ENCODE peak calls at places on chromosomes 3 and 15, in nine cellular contexts. One of them, this sample, is unnamed.

GRCh38 chr3:187839422-187839821 is 94.2 kb upstream of the BCL6 start:
- DNase-seq in psoas muscle: no peak
- DNase-seq in left ventricle myocardium inferior: no peak
- DNase-seq in IMR-90: no peak
- DNase-seq in astrocyte of the spinal cord: no peak
- DNase-seq in PC-3: peak
- DNase-seq in endodermal cell: no peak
- DNase-seq in CD4-positive, alpha-beta T cell: no peak
- DNase-seq in neural crest cell: no peak
- DNase-seq in this sample: no peak

GRCh38 chr3:76474632-76475031 is 565.3 kb upstream of the ROBO2 start:
- DNase-seq in astrocyte of the spinal cord: no peak
- DNase-seq in CD4-positive, alpha-beta T cell: no peak
- DNase-seq in psoas muscle: no peak
- DNase-seq in neural crest cell: no peak
- DNase-seq in endodermal cell: no peak
- DNase-seq in left ventricle myocardium inferior: no peak
- DNase-seq in IMR-90: no peak
- DNase-seq in PC-3: no peak
- DNase-seq in this sample: no peak

GRCh38 chr3:77254967-77255831 is 215.3 kb downstream of the ROBO2 start:
- DNase-seq in PC-3: peak
- DNase-seq in astrocyte of the spinal cord: peak
- DNase-seq in psoas muscle: no peak
- DNase-seq in IMR-90: peak
- DNase-seq in left ventricle myocardium inferior: no peak
- DNase-seq in endodermal cell: peak
- DNase-seq in CD4-positive, alpha-beta T cell: no peak
- DNase-seq in neural crest cell: peak
- DNase-seq in this sample: no peak

GRCh38 chr15:68578175-68578959 is 426 bp upstream of the CORO2B start:
- DNase-seq in neural crest cell: peak
- DNase-seq in endodermal cell: peak
- DNase-seq in left ventricle myocardium inferior: peak
- DNase-seq in IMR-90: peak
- DNase-seq in astrocyte of the spinal cord: peak
- DNase-seq in PC-3: peak
- DNase-seq in psoas muscle: peak
- DNase-seq in CD4-positive, alpha-beta T cell: no peak
- DNase-seq in this sample: peak

GRCh38 chr3:72353236-72354105 is 494.8 kb downstream of the SHQ1 start:
- DNase-seq in astrocyte of the spinal cord: no peak
- DNase-seq in PC-3: peak
- DNase-seq in neural crest cell: no peak
- DNase-seq in endodermal cell: peak
- DNase-seq in psoas muscle: no peak
- DNase-seq in CD4-positive, alpha-beta T cell: no peak
- DNase-seq in left ventricle myocardium inferior: no peak
- DNase-seq in IMR-90: peak
- DNase-seq in this sample: no peak

GRCh38 chr15:73996939-73997338 is 2.4 kb downstream of the PML start:
- DNase-seq in astrocyte of the spinal cord: peak
- DNase-seq in IMR-90: no peak
- DNase-seq in left ventricle myocardium inferior: no peak
- DNase-seq in PC-3: no peak
- DNase-seq in endodermal cell: no peak
- DNase-seq in psoas muscle: no peak
- DNase-seq in neural crest cell: no peak
- DNase-seq in CD4-positive, alpha-beta T cell: no peak
- DNase-seq in this sample: no peak

GRCh38 chr3:62093025-62093424 is 280.3 kb downstream of the FEZF2 start:
- DNase-seq in CD4-positive, alpha-beta T cell: no peak
- DNase-seq in left ventricle myocardium inferior: no peak
- DNase-seq in IMR-90: no peak
- DNase-seq in psoas muscle: no peak
- DNase-seq in astrocyte of the spinal cord: no peak
- DNase-seq in PC-3: no peak
- DNase-seq in neural crest cell: no peak
- DNase-seq in endodermal cell: no peak
- DNase-seq in this sample: no peak

GRCh38 chr3:87793322-87793877 is 265.4 kb downstream of the CGGBP1 start:
- DNase-seq in IMR-90: no peak
- DNase-seq in PC-3: no peak
- DNase-seq in astrocyte of the spinal cord: no peak
- DNase-seq in psoas muscle: no peak
- DNase-seq in CD4-positive, alpha-beta T cell: no peak
- DNase-seq in left ventricle myocardium inferior: no peak
- DNase-seq in neural crest cell: no peak
- DNase-seq in endodermal cell: peak
- DNase-seq in this sample: no peak

GRCh38 chr3:20055020-20055775 is 15.0 kb downstream of the KAT2B start:
- DNase-seq in IMR-90: no peak
- DNase-seq in endodermal cell: no peak
- DNase-seq in astrocyte of the spinal cord: no peak
- DNase-seq in PC-3: no peak
- DNase-seq in CD4-positive, alpha-beta T cell: no peak
- DNase-seq in left ventricle myocardium inferior: no peak
- DNase-seq in psoas muscle: no peak
- DNase-seq in neural crest cell: no peak
- DNase-seq in this sample: no peak

GRCh38 chr3:97948351-97949109 is 23.7 kb downstream of the RIOX2 start:
- DNase-seq in CD4-positive, alpha-beta T cell: no peak
- DNase-seq in PC-3: no peak
- DNase-seq in IMR-90: no peak
- DNase-seq in left ventricle myocardium inferior: no peak
- DNase-seq in psoas muscle: no peak
- DNase-seq in astrocyte of the spinal cord: no peak
- DNase-seq in neural crest cell: no peak
- DNase-seq in endodermal cell: no peak
- DNase-seq in this sample: no peak

GRCh38 chr3:44880284-44880683 is 5.9 kb downstream of the TGM4 start:
- DNase-seq in PC-3: no peak
- DNase-seq in astrocyte of the spinal cord: peak
- DNase-seq in CD4-positive, alpha-beta T cell: no peak
- DNase-seq in left ventricle myocardium inferior: no peak
- DNase-seq in neural crest cell: no peak
- DNase-seq in endodermal cell: no peak
- DNase-seq in IMR-90: peak
- DNase-seq in psoas muscle: no peak
- DNase-seq in this sample: no peak

GRCh38 chr3:104992618-104993017 is 374.1 kb upstream of the ALCAM start:
- DNase-seq in CD4-positive, alpha-beta T cell: no peak
- DNase-seq in psoas muscle: no peak
- DNase-seq in neural crest cell: no peak
- DNase-seq in left ventricle myocardium inferior: no peak
- DNase-seq in astrocyte of the spinal cord: no peak
- DNase-seq in endodermal cell: no peak
- DNase-seq in PC-3: no peak
- DNase-seq in IMR-90: no peak
- DNase-seq in this sample: no peak

GRCh38 chr3:197525706-197526105 is 30.1 kb downstream of the BDH1 start:
- DNase-seq in left ventricle myocardium inferior: no peak
- DNase-seq in IMR-90: peak
- DNase-seq in endodermal cell: peak
- DNase-seq in astrocyte of the spinal cord: peak
- DNase-seq in PC-3: peak
- DNase-seq in CD4-positive, alpha-beta T cell: no peak
- DNase-seq in neural crest cell: no peak
- DNase-seq in psoas muscle: no peak
- DNase-seq in this sample: no peak
- TF ChIP-seq CTCF in left ventricle myocardium inferior: no peak
- TF ChIP-seq CTCF in IMR-90: peak
- TF ChIP-seq CTCF in endodermal cell: peak
- TF ChIP-seq CTCF in astrocyte of the spinal cord: peak
- TF ChIP-seq CTCF in PC-3: peak
- TF ChIP-seq CTCF in CD4-positive, alpha-beta T cell: no peak
- TF ChIP-seq CTCF in neural crest cell: peak
- TF ChIP-seq CTCF in psoas muscle: no peak
- TF ChIP-seq CTCF in this sample: no peak

GRCh38 chr3:57594576-57594975 is 2.6 kb downstream of the ARF4 start:
- DNase-seq in neural crest cell: no peak
- DNase-seq in astrocyte of the spinal cord: no peak
- DNase-seq in endodermal cell: no peak
- DNase-seq in CD4-positive, alpha-beta T cell: no peak
- DNase-seq in psoas muscle: no peak
- DNase-seq in PC-3: no peak
- DNase-seq in IMR-90: no peak
- DNase-seq in left ventricle myocardium inferior: no peak
- DNase-seq in this sample: no peak

GRCh38 chr3:57597973-57598351 is 818 bp upstream of the ARF4 start:
- DNase-seq in endodermal cell: no peak
- DNase-seq in left ventricle myocardium inferior: no peak
- DNase-seq in CD4-positive, alpha-beta T cell: no peak
- DNase-seq in neural crest cell: no peak
- DNase-seq in psoas muscle: no peak
- DNase-seq in astrocyte of the spinal cord: no peak
- DNase-seq in PC-3: peak
- DNase-seq in IMR-90: peak
- DNase-seq in this sample: no peak

GRCh38 chr3:57600195-57600594 is 3.1 kb upstream of the ARF4 start:
- DNase-seq in neural crest cell: no peak
- DNase-seq in astrocyte of the spinal cord: no peak
- DNase-seq in left ventricle myocardium inferior: no peak
- DNase-seq in psoas muscle: no peak
- DNase-seq in IMR-90: no peak
- DNase-seq in CD4-positive, alpha-beta T cell: no peak
- DNase-seq in PC-3: no peak
- DNase-seq in endodermal cell: no peak
- DNase-seq in this sample: no peak

GRCh38 chr3:57596495-57597239 is 477 bp downstream of the ARF4 start:
- DNase-seq in neural crest cell: peak
- DNase-seq in psoas muscle: peak
- DNase-seq in astrocyte of the spinal cord: peak
- DNase-seq in PC-3: peak
- DNase-seq in endodermal cell: peak
- DNase-seq in left ventricle myocardium inferior: peak
- DNase-seq in IMR-90: peak
- DNase-seq in CD4-positive, alpha-beta T cell: peak
- DNase-seq in this sample: peak

GRCh38 chr3:57597240-57597972 is at the start of gene ARF4:
- DNase-seq in PC-3: peak
- DNase-seq in psoas muscle: peak
- DNase-seq in left ventricle myocardium inferior: peak
- DNase-seq in astrocyte of the spinal cord: peak
- DNase-seq in IMR-90: peak
- DNase-seq in endodermal cell: peak
- DNase-seq in CD4-positive, alpha-beta T cell: peak
- DNase-seq in neural crest cell: peak
- DNase-seq in this sample: peak
- TF ChIP-seq CTCF in PC-3: peak
- TF ChIP-seq CTCF in psoas muscle: peak
- TF ChIP-seq CTCF in left ventricle myocardium inferior: peak
- TF ChIP-seq CTCF in astrocyte of the spinal cord: peak
- TF ChIP-seq CTCF in IMR-90: peak
- TF ChIP-seq CTCF in endodermal cell: peak
- TF ChIP-seq CTCF in CD4-positive, alpha-beta T cell: peak
- TF ChIP-seq CTCF in neural crest cell: no peak
- TF ChIP-seq CTCF in this sample: no peak

DNA sequence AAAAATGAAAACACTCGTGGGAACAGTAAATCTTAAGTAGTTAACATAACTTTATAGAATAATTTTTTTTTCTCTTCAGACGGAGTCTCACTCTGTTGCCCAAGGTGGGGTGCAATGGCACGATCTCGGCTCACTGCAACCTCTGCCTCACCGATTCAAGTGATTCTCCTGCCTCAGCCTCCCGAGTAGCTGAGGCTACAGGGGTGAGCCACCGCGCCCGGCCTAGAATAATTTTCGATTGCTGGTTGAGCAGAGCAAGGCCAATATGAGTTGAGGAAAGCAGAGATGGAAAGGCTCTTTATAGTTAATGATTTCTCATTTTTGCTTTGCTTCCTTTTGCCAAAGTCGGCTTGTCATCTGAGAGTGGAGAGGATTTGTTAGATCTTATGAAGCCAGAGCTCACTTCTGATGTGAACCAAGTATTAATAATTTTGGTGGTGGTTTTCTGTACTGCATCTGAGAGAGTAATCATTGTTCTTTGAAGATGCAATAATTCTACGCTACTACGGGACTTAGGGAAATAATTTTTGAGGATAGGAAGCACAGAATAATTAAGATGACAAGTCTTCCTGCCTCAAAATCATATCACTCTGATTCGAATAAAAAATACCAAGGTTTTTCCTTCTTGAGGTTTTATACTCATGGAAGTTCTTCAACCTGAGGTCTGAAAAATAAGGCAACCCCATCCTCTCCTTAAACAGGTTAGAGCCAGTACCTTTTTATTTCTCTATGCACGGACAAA is 1.5 kb upstream of the GOLM2 start:
- DNase-seq in neural crest cell: no peak
- DNase-seq in left ventricle myocardium inferior: no peak
- DNase-seq in psoas muscle: no peak
- DNase-seq in CD4-positive, alpha-beta T cell: no peak
- DNase-seq in astrocyte of the spinal cord: no peak
- DNase-seq in PC-3: peak
- DNase-seq in IMR-90: no peak
- DNase-seq in endodermal cell: peak
- DNase-seq in this sample: no peak
- TF ChIP-seq CTCF in neural crest cell: peak
- TF ChIP-seq CTCF in left ventricle myocardium inferior: peak
- TF ChIP-seq CTCF in psoas muscle: peak
- TF ChIP-seq CTCF in CD4-positive, alpha-beta T cell: peak
- TF ChIP-seq CTCF in astrocyte of the spinal cord: no peak
- TF ChIP-seq CTCF in PC-3: no peak
- TF ChIP-seq CTCF in IMR-90: no peak
- TF ChIP-seq CTCF in endodermal cell: peak
- TF ChIP-seq CTCF in this sample: peak

GRCh38 chr15:87942316-87942715 is 314.2 kb downstream of the NTRK3 start:
- DNase-seq in left ventricle myocardium inferior: no peak
- DNase-seq in IMR-90: no peak
- DNase-seq in psoas muscle: no peak
- DNase-seq in CD4-positive, alpha-beta T cell: no peak
- DNase-seq in neural crest cell: no peak
- DNase-seq in endodermal cell: peak
- DNase-seq in PC-3: no peak
- DNase-seq in astrocyte of the spinal cord: no peak
- DNase-seq in this sample: no peak

GRCh38 chr15:87940763-87941162 is 315.8 kb downstream of the NTRK3 start:
- DNase-seq in CD4-positive, alpha-beta T cell: no peak
- DNase-seq in endodermal cell: no peak
- DNase-seq in astrocyte of the spinal cord: no peak
- DNase-seq in IMR-90: no peak
- DNase-seq in left ventricle myocardium inferior: no peak
- DNase-seq in psoas muscle: no peak
- DNase-seq in PC-3: no peak
- DNase-seq in neural crest cell: no peak
- DNase-seq in this sample: no peak

GRCh38 chr15:87939838-87940457 is 316.6 kb downstream of the NTRK3 start:
- DNase-seq in neural crest cell: no peak
- DNase-seq in CD4-positive, alpha-beta T cell: no peak
- DNase-seq in psoas muscle: no peak
- DNase-seq in IMR-90: no peak
- DNase-seq in astrocyte of the spinal cord: no peak
- DNase-seq in PC-3: no peak
- DNase-seq in left ventricle myocardium inferior: no peak
- DNase-seq in endodermal cell: no peak
- DNase-seq in this sample: no peak

GRCh38 chr15:87943629-87944028 is 312.9 kb downstream of the NTRK3 start:
- DNase-seq in endodermal cell: no peak
- DNase-seq in psoas muscle: no peak
- DNase-seq in left ventricle myocardium inferior: no peak
- DNase-seq in CD4-positive, alpha-beta T cell: no peak
- DNase-seq in PC-3: no peak
- DNase-seq in astrocyte of the spinal cord: no peak
- DNase-seq in IMR-90: no peak
- DNase-seq in neural crest cell: no peak
- DNase-seq in this sample: no peak

GRCh38 chr15:87941606-87942005 is 314.9 kb downstream of the NTRK3 start:
- DNase-seq in astrocyte of the spinal cord: no peak
- DNase-seq in IMR-90: no peak
- DNase-seq in CD4-positive, alpha-beta T cell: no peak
- DNase-seq in left ventricle myocardium inferior: no peak
- DNase-seq in endodermal cell: no peak
- DNase-seq in psoas muscle: no peak
- DNase-seq in neural crest cell: no peak
- DNase-seq in PC-3: peak
- DNase-seq in this sample: no peak
- TF ChIP-seq CTCF in astrocyte of the spinal cord: no peak
- TF ChIP-seq CTCF in IMR-90: no peak
- TF ChIP-seq CTCF in CD4-positive, alpha-beta T cell: no peak
- TF ChIP-seq CTCF in left ventricle myocardium inferior: no peak
- TF ChIP-seq CTCF in endodermal cell: no peak
- TF ChIP-seq CTCF in psoas muscle: no peak
- TF ChIP-seq CTCF in neural crest cell: no peak
- TF ChIP-seq CTCF in PC-3: no peak
- TF ChIP-seq CTCF in this sample: no peak